ENCODE peak calls at places on chromosomes 12 and 14, in five cellular contexts. One of them, this sample, is unnamed.

GRCh38 chr14:55936691-55937090 is 181.5 kb upstream of the PELI2 start:
- DNase-seq in lower leg skin: no peak
- DNase-seq in HL-60: no peak
- DNase-seq in suprapubic skin: no peak
- DNase-seq in AG09309: no peak
- DNase-seq in this sample: no peak

GRCh38 chr14:68735836-68736235 is 57.0 kb downstream of the ZFP36L1 start:
- DNase-seq in lower leg skin: no peak
- DNase-seq in HL-60: no peak
- DNase-seq in suprapubic skin: peak; percentile 5
- DNase-seq in AG09309: no peak
- DNase-seq in this sample: no peak

GRCh38 chr14:101709962-101710891 is 51.3 kb upstream of the PPP2R5C start:
- DNase-seq in lower leg skin: peak; percentile 77
- DNase-seq in HL-60: no peak
- DNase-seq in suprapubic skin: peak; percentile 41
- DNase-seq in AG09309: no peak
- DNase-seq in this sample: no peak

GRCh38 chr12:46457958-46458357 is 85.4 kb upstream of the SLC38A2 start:
- DNase-seq in lower leg skin: no peak
- DNase-seq in HL-60: no peak
- DNase-seq in suprapubic skin: no peak
- DNase-seq in AG09309: no peak
- DNase-seq in this sample: no peak

GRCh38 chr12:60259241-60259640 is 663.4 kb downstream of the SLC16A7 start:
- DNase-seq in lower leg skin: no peak
- DNase-seq in HL-60: no peak
- DNase-seq in suprapubic skin: no peak
- DNase-seq in AG09309: no peak
- DNase-seq in this sample: no peak

GRCh38 chr14:52266179-52266578 is 1.3 kb upstream of the PTGDR start:
- DNase-seq in lower leg skin: no peak
- DNase-seq in HL-60: no peak
- DNase-seq in suprapubic skin: no peak
- DNase-seq in AG09309: peak; percentile 56
- DNase-seq in this sample: no peak

GRCh38 chr14:75141967-75142366 is 15.1 kb upstream of the NEK9 start:
- DNase-seq in lower leg skin: no peak
- DNase-seq in HL-60: no peak
- DNase-seq in suprapubic skin: no peak
- DNase-seq in AG09309: no peak
- DNase-seq in this sample: peak; percentile 69

GRCh38 chr12:22518067-22518719 is 26.1 kb downstream of the C2CD5 start:
- DNase-seq in lower leg skin: no peak
- DNase-seq in HL-60: no peak
- DNase-seq in suprapubic skin: no peak
- DNase-seq in AG09309: no peak
- DNase-seq in this sample: no peak

GRCh38 chr12:20183563-20183962 is 184.8 kb upstream of the PDE3A start:
- DNase-seq in lower leg skin: no peak
- DNase-seq in HL-60: no peak
- DNase-seq in suprapubic skin: no peak
- DNase-seq in AG09309: no peak
- DNase-seq in this sample: no peak

GRCh38 chr12:45547822-45548221 is 181.7 kb upstream of the ARID2 start:
- DNase-seq in lower leg skin: no peak
- DNase-seq in HL-60: no peak
- DNase-seq in suprapubic skin: no peak
- DNase-seq in AG09309: no peak
- DNase-seq in this sample: peak; percentile 38

GRCh38 chr14:90630407-90630806 is 185.8 kb downstream of the TTC7B start:
- DNase-seq in lower leg skin: no peak
- DNase-seq in HL-60: peak; percentile 77
- DNase-seq in suprapubic skin: no peak
- DNase-seq in AG09309: no peak
- DNase-seq in this sample: peak; percentile 96

GRCh38 chr14:20823859-20824258 is 21.2 kb upstream of the RNASE1 start:
- DNase-seq in lower leg skin: no peak
- DNase-seq in HL-60: no peak
- DNase-seq in suprapubic skin: no peak
- DNase-seq in AG09309: no peak
- DNase-seq in this sample: no peak

GRCh38 chr12:78470354-78471195 is 394.0 kb upstream of the SYT1 start:
- DNase-seq in lower leg skin: no peak
- DNase-seq in HL-60: no peak
- DNase-seq in suprapubic skin: no peak
- DNase-seq in AG09309: peak; percentile 20
- DNase-seq in this sample: peak; percentile 30

GRCh38 chr12:58966939-58967338 is 46.6 kb upstream of the LRIG3 start:
- DNase-seq in lower leg skin: no peak
- DNase-seq in HL-60: no peak
- DNase-seq in suprapubic skin: no peak
- DNase-seq in AG09309: no peak
- DNase-seq in this sample: no peak

GRCh38 chr12:29398495-29398894 is 17.5 kb upstream of the ERGIC2 start:
- DNase-seq in lower leg skin: no peak
- DNase-seq in HL-60: no peak
- DNase-seq in suprapubic skin: no peak
- DNase-seq in AG09309: no peak
- DNase-seq in this sample: peak; percentile 25

GRCh38 chr12:12716151-12716844 is 870 bp upstream of the CDKN1B start:
- DNase-seq in lower leg skin: no peak
- DNase-seq in HL-60: no peak
- DNase-seq in suprapubic skin: no peak
- DNase-seq in AG09309: no peak
- DNase-seq in this sample: no peak

GRCh38 chr14:89485264-89485663 is 68.2 kb upstream of the FOXN3 start:
- DNase-seq in lower leg skin: no peak
- DNase-seq in HL-60: no peak
- DNase-seq in suprapubic skin: no peak
- DNase-seq in AG09309: no peak
- DNase-seq in this sample: peak; percentile 50

GRCh38 chr14:60637490-60638452 is 11.5 kb downstream of the SIX1 start:
- DNase-seq in lower leg skin: peak; percentile 82
- DNase-seq in HL-60: no peak
- DNase-seq in suprapubic skin: no peak
- DNase-seq in AG09309: no peak
- DNase-seq in this sample: no peak

GRCh38 chr12:21775130-21775920 is 819 bp upstream of the KCNJ8 start:
- DNase-seq in lower leg skin: no peak
- DNase-seq in HL-60: no peak
- DNase-seq in suprapubic skin: no peak
- DNase-seq in AG09309: no peak
- DNase-seq in this sample: no peak

GRCh38 chr14:44657688-44658388 is 150.8 kb upstream of the FSCB start:
- DNase-seq in lower leg skin: no peak
- DNase-seq in HL-60: no peak
- DNase-seq in suprapubic skin: no peak
- DNase-seq in AG09309: peak; percentile 5
- DNase-seq in this sample: peak; percentile 8

GRCh38 chr12:109877504-109878246 is 2.7 kb downstream of the GLTP start:
- DNase-seq in lower leg skin: no peak
- DNase-seq in HL-60: no peak
- DNase-seq in suprapubic skin: no peak
- DNase-seq in AG09309: no peak
- DNase-seq in this sample: no peak

GRCh38 chr12:101619868-101620761 is 25.3 kb downstream of the MYBPC1 start:
- DNase-seq in lower leg skin: no peak
- DNase-seq in HL-60: no peak
- DNase-seq in suprapubic skin: no peak
- DNase-seq in AG09309: no peak
- DNase-seq in this sample: no peak

GRCh38 chr12:67096533-67097318 is 172.4 kb upstream of the CAND1 start:
- DNase-seq in lower leg skin: no peak
- DNase-seq in HL-60: no peak
- DNase-seq in suprapubic skin: no peak
- DNase-seq in AG09309: no peak
- DNase-seq in this sample: peak; percentile 48

GRCh38 chr12:70367268-70368141 is 1.4 kb downstream of the KCNMB4 start:
- DNase-seq in lower leg skin: no peak
- DNase-seq in HL-60: no peak
- DNase-seq in suprapubic skin: no peak
- DNase-seq in AG09309: no peak
- DNase-seq in this sample: no peak

GRCh38 chr12:69897744-69898143 is 72.7 kb downstream of the MYRFL start:
- DNase-seq in lower leg skin: no peak
- DNase-seq in HL-60: no peak
- DNase-seq in suprapubic skin: no peak
- DNase-seq in AG09309: peak; percentile 58
- DNase-seq in this sample: no peak

GRCh38 chr14:59482471-59483331 is 1.5 kb downstream of the L3HYPDH start:
- DNase-seq in lower leg skin: no peak
- DNase-seq in HL-60: no peak
- DNase-seq in suprapubic skin: no peak
- DNase-seq in AG09309: peak; percentile 82
- DNase-seq in this sample: peak; percentile 6

GRCh38 chr12:42590324-42590934 is 883 bp upstream of the PRICKLE1 start:
- DNase-seq in lower leg skin: peak; percentile 88
- DNase-seq in HL-60: no peak
- DNase-seq in suprapubic skin: peak; percentile 69
- DNase-seq in AG09309: no peak
- DNase-seq in this sample: peak; percentile 40

GRCh38 chr12:29102739-29103138 is 46.3 kb upstream of the FAR2 start:
- DNase-seq in lower leg skin: no peak
- DNase-seq in HL-60: no peak
- DNase-seq in suprapubic skin: no peak
- DNase-seq in AG09309: no peak
- DNase-seq in this sample: peak; percentile 30

GRCh38 chr14:74514471-74514932 is 20.9 kb downstream of the ISCA2 start:
- DNase-seq in lower leg skin: no peak
- DNase-seq in HL-60: no peak
- DNase-seq in suprapubic skin: no peak
- DNase-seq in AG09309: peak; percentile 61
- DNase-seq in this sample: peak; percentile 78

GRCh38 chr14:26855051-26855753 is 257.4 kb upstream of the NOVA1 start:
- DNase-seq in lower leg skin: no peak
- DNase-seq in HL-60: no peak
- DNase-seq in suprapubic skin: no peak
- DNase-seq in AG09309: no peak
- DNase-seq in this sample: no peak

GRCh38 chr12:128486951-128487350 is 220.0 kb downstream of the TMEM132C start:
- DNase-seq in lower leg skin: peak; percentile 84
- DNase-seq in HL-60: no peak
- DNase-seq in suprapubic skin: no peak
- DNase-seq in AG09309: no peak
- DNase-seq in this sample: no peak

DNA sequence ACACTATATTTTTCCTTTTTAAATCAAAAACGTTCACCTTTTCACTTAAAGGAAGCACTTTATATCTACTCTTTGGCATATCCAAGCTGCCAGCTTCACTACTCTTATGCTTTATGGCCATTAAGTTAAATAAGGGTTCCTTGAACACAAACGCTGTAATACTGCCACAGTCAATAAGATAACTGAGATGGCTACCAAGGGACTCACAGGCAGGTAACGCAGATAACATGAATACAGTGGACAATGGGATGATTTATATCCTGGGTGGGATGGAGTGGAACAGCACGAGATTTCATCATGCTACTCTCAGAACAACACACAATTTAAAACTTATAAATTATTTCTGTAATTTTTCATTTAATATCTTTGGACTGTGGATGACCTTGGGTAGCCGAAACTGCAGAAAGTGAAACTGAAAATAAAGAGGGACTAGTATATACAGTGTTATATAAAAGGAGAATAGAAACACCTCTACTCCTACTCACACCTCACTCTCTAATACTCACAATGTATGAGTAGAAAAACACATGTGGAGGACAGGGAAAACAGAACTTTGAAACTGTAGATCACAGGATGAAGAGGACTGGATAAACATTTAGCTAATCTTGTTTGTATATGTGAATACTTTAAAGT is 367.3 kb downstream of the C12orf50 start:
- DNase-seq in lower leg skin: no peak
- DNase-seq in HL-60: no peak
- DNase-seq in suprapubic skin: no peak
- DNase-seq in AG09309: no peak
- DNase-seq in this sample: peak; percentile 6
- H3K4me3 ChIP-seq in lower leg skin: no peak overlapping the region
- H3K4me3 ChIP-seq in HL-60: no peak overlapping the region
- H3K4me3 ChIP-seq in suprapubic skin: peak overlapping the region; percentile 23
- H3K4me3 ChIP-seq in AG09309: no peak overlapping the region
- H3K4me3 ChIP-seq in this sample: peak overlapping the region; percentile 50

GRCh38 chr12:24724765-24725307 is 224.1 kb downstream of the BCAT1 start:
- DNase-seq in lower leg skin: no peak
- DNase-seq in HL-60: no peak
- DNase-seq in suprapubic skin: no peak
- DNase-seq in AG09309: no peak
- DNase-seq in this sample: no peak

GRCh38 chr12:24728826-24729225 is 220.1 kb downstream of the BCAT1 start:
- DNase-seq in lower leg skin: no peak
- DNase-seq in HL-60: no peak
- DNase-seq in suprapubic skin: no peak
- DNase-seq in AG09309: no peak
- DNase-seq in this sample: no peak

GRCh38 chr12:24723759-24724158 is 225.1 kb downstream of the BCAT1 start:
- DNase-seq in lower leg skin: no peak
- DNase-seq in HL-60: no peak
- DNase-seq in suprapubic skin: no peak
- DNase-seq in AG09309: no peak
- DNase-seq in this sample: no peak

GRCh38 chr12:24730461-24730896 is 218.4 kb downstream of the BCAT1 start:
- DNase-seq in lower leg skin: no peak
- DNase-seq in HL-60: no peak
- DNase-seq in suprapubic skin: no peak
- DNase-seq in AG09309: no peak
- DNase-seq in this sample: no peak

GRCh38 chr12:24728366-24728765 is 220.5 kb downstream of the BCAT1 start:
- DNase-seq in lower leg skin: no peak
- DNase-seq in HL-60: no peak
- DNase-seq in suprapubic skin: no peak
- DNase-seq in AG09309: peak; percentile 14
- DNase-seq in this sample: peak; percentile 40
- TF ChIP-seq CTCF in lower leg skin: no peak
- TF ChIP-seq CTCF in HL-60: peak; percentile 34
- TF ChIP-seq CTCF in suprapubic skin: peak; percentile 23
- TF ChIP-seq CTCF in AG09309: peak; percentile 59
- TF ChIP-seq CTCF in this sample: peak; percentile 50

DNA sequence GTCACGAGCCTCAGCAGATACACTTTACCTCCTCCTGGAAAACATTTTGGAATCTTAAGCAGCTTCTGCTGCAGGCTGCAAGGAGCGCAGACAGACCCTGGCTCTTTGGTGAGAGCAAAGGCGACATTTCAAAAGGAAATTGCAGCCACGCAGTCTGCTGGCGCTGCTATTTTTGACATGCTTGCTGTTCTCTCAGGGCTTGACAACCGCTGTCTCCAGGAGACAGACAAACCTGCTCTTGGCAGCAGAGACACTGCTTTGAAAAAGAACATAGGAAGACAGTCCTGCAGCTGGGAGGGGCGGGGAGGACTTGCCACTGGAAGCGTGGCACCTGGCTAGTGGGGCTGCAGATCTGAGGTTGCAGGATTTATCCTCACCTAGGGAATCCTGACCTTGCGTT is 91.9 kb upstream of the KCNA1 start:
- DNase-seq in lower leg skin: no peak
- DNase-seq in HL-60: no peak
- DNase-seq in suprapubic skin: no peak
- DNase-seq in AG09309: no peak
- DNase-seq in this sample: no peak
- H3K4me3 ChIP-seq in lower leg skin: no peak overlapping the region
- H3K4me3 ChIP-seq in HL-60: no peak overlapping the region
- H3K4me3 ChIP-seq in suprapubic skin: no peak overlapping the region
- H3K4me3 ChIP-seq in AG09309: no peak overlapping the region
- H3K4me3 ChIP-seq in this sample: no peak overlapping the region

GRCh38 chr14:95174184-95174804 is 17.0 kb upstream of the DICER1 start:
- DNase-seq in lower leg skin: no peak
- DNase-seq in HL-60: no peak
- DNase-seq in suprapubic skin: no peak
- DNase-seq in AG09309: no peak
- DNase-seq in this sample: no peak
- TF ChIP-seq CTCF in lower leg skin: no peak
- TF ChIP-seq CTCF in HL-60: no peak
- TF ChIP-seq CTCF in suprapubic skin: no peak
- TF ChIP-seq CTCF in AG09309: no peak
- TF ChIP-seq CTCF in this sample: no peak

This sample was measured in NB4.